ENCODE peak calls at places on chromosomes 4 and X, in four cellular contexts. One of them, this sample, is unnamed.
A peak's percentile ranks its signal among the peaks of the same experiment; 100 is the strongest.

GRCh38 chr4:32700838-32701237 is 1980.7 kb downstream of the PCDH7 start:
- DNase-seq in GM12891: no peak
- DNase-seq in GM12878: no peak
- DNase-seq in K562: no peak
- DNase-seq in this sample: no peak

GRCh38 chr4:1603413-1604135 is 80.5 kb downstream of the FAM53A start:
- DNase-seq in GM12891: no peak
- DNase-seq in GM12878: no peak
- DNase-seq in K562: no peak
- DNase-seq in this sample: no peak

GRCh38 chr4:1572964-1573720 is 111.0 kb downstream of the FAM53A start:
- DNase-seq in GM12891: no peak
- DNase-seq in GM12878: no peak
- DNase-seq in K562: no peak
- DNase-seq in this sample: no peak

GRCh38 chr4:142567620-142568451 is 278.3 kb downstream of the INPP4B start:
- DNase-seq in GM12891: no peak
- DNase-seq in GM12878: peak; percentile 31
- DNase-seq in K562: no peak
- DNase-seq in this sample: no peak

GRCh38 chrX:150200820-150201287 is 162.3 kb upstream of the MAMLD1 start:
- DNase-seq in GM12891: peak; percentile 36
- DNase-seq in GM12878: peak; percentile 54
- DNase-seq in K562: peak; percentile 44
- DNase-seq in this sample: peak; percentile 54

GRCh38 chr4:37938208-37938607 is 22.0 kb upstream of the PTTG2 start:
- DNase-seq in GM12891: no peak
- DNase-seq in GM12878: no peak
- DNase-seq in K562: no peak
- DNase-seq in this sample: no peak

GRCh38 chr4:65968873-65969272 is 298.6 kb upstream of the EPHA5 start:
- DNase-seq in GM12891: no peak
- DNase-seq in GM12878: no peak
- DNase-seq in K562: no peak
- DNase-seq in this sample: no peak

GRCh38 chr4:76898949-76899640 is 1.2 kb upstream of the SOWAHB start:
- DNase-seq in GM12891: no peak
- DNase-seq in GM12878: no peak
- DNase-seq in K562: no peak
- DNase-seq in this sample: no peak

GRCh38 chrX:122579521-122579920 is 604.6 kb upstream of the GRIA3 start:
- DNase-seq in GM12891: no peak
- DNase-seq in GM12878: no peak
- DNase-seq in K562: no peak
- DNase-seq in this sample: no peak

GRCh38 chr4:94507708-94508107 is 56.0 kb downstream of the PDLIM5 start:
- DNase-seq in GM12891: no peak
- DNase-seq in GM12878: no peak
- DNase-seq in K562: peak; percentile 50
- DNase-seq in this sample: no peak
- TF ChIP-seq SPI1 in GM12891: no peak
- TF ChIP-seq SPI1 in GM12878: no peak
- TF ChIP-seq SPI1 in K562: no peak
- TF ChIP-seq SPI1 in this sample: no peak

GRCh38 chr4:179447308-179447707 is 2005.1 kb upstream of the AGA start:
- DNase-seq in GM12891: no peak
- DNase-seq in GM12878: no peak
- DNase-seq in K562: no peak
- DNase-seq in this sample: no peak
- TF ChIP-seq SPI1 in GM12891: no peak
- TF ChIP-seq SPI1 in GM12878: no peak
- TF ChIP-seq SPI1 in K562: no peak
- TF ChIP-seq SPI1 in this sample: no peak

DNA sequence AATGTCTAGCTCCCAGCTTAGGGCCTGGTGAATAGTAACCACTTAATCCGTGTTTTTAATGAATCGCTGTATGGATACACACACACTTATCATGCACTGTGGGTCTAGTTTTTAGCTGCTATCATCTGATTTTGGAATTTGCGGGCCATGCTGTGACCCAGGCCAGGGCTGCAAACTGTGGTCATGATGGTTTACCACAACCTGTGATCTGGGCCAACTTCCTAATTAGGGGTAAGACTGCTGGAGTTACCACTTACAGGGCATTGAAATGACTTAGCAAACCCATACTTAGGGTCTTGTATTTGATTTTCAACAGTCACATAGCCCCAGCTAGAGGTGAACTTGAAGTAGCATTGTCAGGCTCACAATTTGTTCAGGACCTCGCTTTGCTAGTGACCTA is 34.0 kb upstream of the EGFL6 start:
- DNase-seq in GM12891: no peak
- DNase-seq in GM12878: no peak
- DNase-seq in K562: no peak
- DNase-seq in this sample: peak; percentile 49
- TF ChIP-seq SPI1 in GM12891: no peak
- TF ChIP-seq SPI1 in GM12878: no peak
- TF ChIP-seq SPI1 in K562: no peak
- TF ChIP-seq SPI1 in this sample: no peak

GRCh38 chrX:5051831-5052491 is 1176.7 kb downstream of the NLGN4X start:
- DNase-seq in GM12891: no peak
- DNase-seq in GM12878: no peak
- DNase-seq in K562: no peak
- DNase-seq in this sample: no peak

GRCh38 chrX:5054852-5055251 is 1173.8 kb downstream of the NLGN4X start:
- DNase-seq in GM12891: no peak
- DNase-seq in GM12878: no peak
- DNase-seq in K562: no peak
- DNase-seq in this sample: no peak
- TF ChIP-seq SPI1 in GM12891: no peak
- TF ChIP-seq SPI1 in GM12878: no peak
- TF ChIP-seq SPI1 in K562: no peak
- TF ChIP-seq SPI1 in this sample: no peak

GRCh38 chr4:177239475-177239874 is 70.2 kb upstream of the NEIL3 start:
- DNase-seq in GM12891: no peak
- DNase-seq in GM12878: no peak
- DNase-seq in K562: no peak
- DNase-seq in this sample: no peak

GRCh38 chr4:177239878-177240277 is 69.8 kb upstream of the NEIL3 start:
- DNase-seq in GM12891: no peak
- DNase-seq in GM12878: no peak
- DNase-seq in K562: no peak
- DNase-seq in this sample: no peak

GRCh38 chr4:177236889-177237288 is 72.8 kb upstream of the NEIL3 start:
- DNase-seq in GM12891: no peak
- DNase-seq in GM12878: no peak
- DNase-seq in K562: no peak
- DNase-seq in this sample: no peak

GRCh38 chr4:177237291-177237690 is 72.4 kb upstream of the NEIL3 start:
- DNase-seq in GM12891: no peak
- DNase-seq in GM12878: no peak
- DNase-seq in K562: no peak
- DNase-seq in this sample: no peak

DNA sequence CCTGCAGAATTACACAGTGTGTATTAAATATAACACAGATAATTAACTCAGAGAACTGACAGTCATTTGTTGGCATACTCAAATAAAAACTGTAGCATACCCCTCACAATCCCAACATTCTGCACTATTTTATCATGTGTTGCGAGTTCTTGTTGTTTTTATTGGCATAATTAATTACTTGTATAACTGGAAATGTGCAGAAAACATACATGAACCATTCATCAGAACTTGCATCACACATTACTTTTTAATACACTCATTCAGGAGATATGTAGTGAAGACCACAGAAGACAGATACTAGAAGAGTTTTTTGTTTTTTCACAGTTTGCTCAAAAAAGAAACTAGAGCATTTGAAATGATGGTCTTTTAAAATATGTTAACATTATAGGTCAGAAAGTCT is 74.6 kb upstream of the NEIL3 start:
- DNase-seq in GM12891: no peak
- DNase-seq in GM12878: no peak
- DNase-seq in K562: no peak
- DNase-seq in this sample: no peak
- TF ChIP-seq SPI1 in GM12891: no peak
- TF ChIP-seq SPI1 in GM12878: no peak
- TF ChIP-seq SPI1 in K562: no peak
- TF ChIP-seq SPI1 in this sample: no peak

DNA sequence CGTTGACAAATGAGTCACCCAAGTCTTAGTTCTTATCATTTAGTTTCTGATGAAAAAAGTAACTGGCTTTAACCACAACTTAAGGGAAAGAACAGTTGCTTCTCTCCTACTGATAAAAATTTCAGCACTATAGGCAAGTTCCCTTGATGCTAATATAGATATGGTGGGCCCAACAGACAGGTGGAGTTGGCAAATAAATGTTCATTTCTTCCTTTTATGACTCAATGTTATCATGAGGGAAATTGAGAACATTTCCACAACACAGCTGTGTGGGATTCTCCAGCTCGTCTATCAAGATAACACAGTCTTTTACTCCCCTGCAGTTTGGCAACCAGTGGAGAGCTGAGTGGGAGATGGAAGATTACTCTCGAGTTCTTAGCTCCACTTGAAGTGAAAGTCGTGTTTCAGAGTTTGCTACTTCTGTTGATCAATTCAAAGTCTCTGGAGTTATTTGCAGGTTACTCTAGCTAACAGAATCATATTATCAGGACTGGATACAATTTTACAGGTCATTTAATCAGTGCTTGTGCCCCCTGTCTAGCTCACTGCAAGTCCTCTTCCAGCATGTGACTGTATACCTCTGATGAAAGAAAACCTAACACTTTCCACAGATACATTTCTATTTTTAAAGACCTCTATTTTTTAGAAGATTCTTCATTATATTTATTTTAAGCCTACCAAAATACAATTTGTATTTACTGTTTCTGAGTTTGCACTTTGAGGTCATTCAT is 270.6 kb upstream of the GK2 start:
- DNase-seq in GM12891: no peak
- DNase-seq in GM12878: no peak
- DNase-seq in K562: peak; percentile 77
- DNase-seq in this sample: peak; percentile 21
- TF ChIP-seq SPI1 in GM12891: no peak
- TF ChIP-seq SPI1 in GM12878: no peak
- TF ChIP-seq SPI1 in K562: no peak
- TF ChIP-seq SPI1 in this sample: no peak

GRCh38 chr4:62429297-62429696 is 1229.2 kb downstream of the ADGRL3 start:
- DNase-seq in GM12891: no peak
- DNase-seq in GM12878: no peak
- DNase-seq in K562: no peak
- DNase-seq in this sample: no peak

GRCh38 chr4:62431513-62431912 is 1231.4 kb downstream of the ADGRL3 start:
- DNase-seq in GM12891: no peak
- DNase-seq in GM12878: no peak
- DNase-seq in K562: no peak
- DNase-seq in this sample: no peak

GRCh38 chr4:62434921-62435320 is 1234.8 kb downstream of the ADGRL3 start:
- DNase-seq in GM12891: no peak
- DNase-seq in GM12878: no peak
- DNase-seq in K562: no peak
- DNase-seq in this sample: no peak
- TF ChIP-seq SPI1 in GM12891: no peak
- TF ChIP-seq SPI1 in GM12878: no peak
- TF ChIP-seq SPI1 in K562: no peak
- TF ChIP-seq SPI1 in this sample: no peak

This sample was measured in HL-60.